ENCODE peak calls at places on chromosome 22, in four cellular contexts. Z is cardiac fibroblast, N is pancreas, O is fibroblast of lung. L is an unnamed sample.

GRCh38 chr22:22657712-22658111 is 13.3 kb downstream of the GGTLC2 start:
- DNase-seq in O (no peak), Z (no peak), N (no peak), L (no peak)

GRCh38 chr22:22687638-22688500 is 43.5 kb downstream of the GGTLC2 start:
- DNase-seq in O (peak; percentile 72), N (no peak), Z (peak; percentile 73), L (peak; percentile 84)

GRCh38 chr22:39238966-39239510 is 5.7 kb downstream of the PDGFB start:
- DNase-seq in Z (no peak), N (no peak), O (no peak), L (no peak)

GRCh38 chr22:49627217-49628181 is 200.2 kb downstream of the BRD1 start:
- DNase-seq in O (no peak), Z (no peak), N (no peak), L (no peak)

GRCh38 chr22:40484906-40485660 is 114.7 kb downstream of the SGSM3 start:
- DNase-seq in N (no peak), O (peak; percentile 65), Z (peak; percentile 52), L (peak; percentile 46)

GRCh38 chr22:50267591-50268390 is 2.4 kb downstream of the MAPK11 start:
- DNase-seq in Z (peak; percentile 55), O (peak; percentile 41), N (peak; percentile 68), L (peak; percentile 61)

GRCh38 chr22:43232445-43232844 is 45.5 kb upstream of the TTLL12 start:
- DNase-seq in Z (no peak), O (no peak), N (no peak), L (no peak)

GRCh38 chr22:45554040-45554406 is 51.3 kb downstream of the FBLN1 start:
- DNase-seq in O (no peak), N (no peak), Z (no peak), L (no peak)

GRCh38 chr22:30436196-30436595 is 10.6 kb downstream of the MTFP1 start:
- DNase-seq in N (no peak), O (no peak), Z (no peak), L (no peak)

GRCh38 chr22:30433773-30434172 is 8.2 kb downstream of the MTFP1 start:
- DNase-seq in N (no peak), O (no peak), Z (no peak), L (no peak)

GRCh38 chr22:30434775-30435315 is 9.3 kb downstream of the MTFP1 start:
- DNase-seq in Z (no peak), N (no peak), O (no peak), L (peak; percentile 17)

GRCh38 chr22:30433227-30433626 is 7.7 kb downstream of the MTFP1 start:
- DNase-seq in O (no peak), N (no peak), Z (no peak), L (no peak)

GRCh38 chr22:30435674-30436126 is 10.1 kb downstream of the MTFP1 start:
- DNase-seq in Z (no peak), N (no peak), O (no peak), L (no peak)
- TF ChIP-seq CTCF in Z (no peak), N (no peak), O (no peak), L (no peak)

GRCh38 chr22:37591823-37592404 is 12.0 kb upstream of the LGALS2 start:
- DNase-seq in O (no peak), Z (no peak), N (no peak), L (no peak)
- H3K4me3 ChIP-seq in O (no peak overlapping the region), Z (no peak overlapping the region), N (no peak overlapping the region), L (no peak overlapping the region)

DNA sequence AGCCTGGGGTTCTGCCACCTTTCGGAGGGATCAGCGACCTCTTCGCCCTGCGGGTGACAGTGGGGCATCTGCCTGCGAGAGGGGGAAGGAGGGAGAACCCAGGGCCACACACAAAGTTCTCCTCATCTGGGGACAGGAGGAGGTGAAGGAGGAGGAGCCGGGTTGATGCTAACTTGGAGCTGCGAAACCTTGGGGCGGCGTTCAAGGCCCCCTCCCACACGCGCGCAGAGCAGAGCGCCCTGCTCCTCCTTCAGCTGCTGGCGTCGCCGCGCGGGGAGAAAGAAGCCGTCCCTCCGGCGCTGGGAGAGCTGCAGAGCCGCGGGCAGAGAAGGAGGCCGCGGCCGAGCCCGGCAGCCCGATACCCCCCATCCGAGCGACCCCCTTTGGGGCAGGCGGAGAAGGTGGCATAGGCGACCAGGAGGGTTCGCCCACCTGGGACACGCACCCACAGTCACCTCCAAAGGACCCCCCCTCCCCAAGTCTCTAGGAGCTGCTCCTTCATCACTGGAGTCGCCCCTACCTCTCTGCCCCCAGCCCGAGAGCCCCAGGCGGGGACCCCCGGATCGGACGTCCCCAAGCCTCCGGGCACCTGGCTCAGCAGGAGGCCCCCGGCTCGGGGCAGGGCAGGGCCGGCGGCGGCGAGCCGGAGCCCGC is at the start of gene RASD2:
- DNase-seq in O (no peak), Z (no peak), N (peak; percentile 24), L (no peak)
- TF ChIP-seq CTCF in O (no peak), Z (no peak), N (no peak), L (no peak)

GRCh38 chr22:31945971-31946680 is 1.8 kb downstream of the YWHAH start:
- DNase-seq in Z (no peak), N (no peak), O (no peak), L (peak; percentile 42)

GRCh38 chr22:31943206-31943975 is 944 bp upstream of the YWHAH start:
- DNase-seq in Z (no peak), O (no peak), N (peak; percentile 25), L (no peak)

GRCh38 chr22:31943976-31944699 is at the start of gene YWHAH:
- DNase-seq in Z (peak; percentile 95), O (peak; percentile 92), N (peak; percentile 95), L (peak; percentile 95)

GRCh38 chr22:31945478-31945815 is 1.1 kb downstream of the YWHAH start:
- DNase-seq in O (no peak), N (no peak), Z (no peak), L (no peak)

GRCh38 chr22:31944700-31945477 is 554 bp downstream of the YWHAH start:
- DNase-seq in O (peak; percentile 12), N (peak; percentile 57), Z (no peak), L (no peak)
- H3K4me3 ChIP-seq in O (peak overlapping the region; percentile 95), N (peak overlapping the region; percentile 83), Z (peak overlapping the region; percentile 84), L (peak overlapping the region; percentile 82)

GRCh38 chr22:44371741-44372525 is 59.2 kb upstream of the SHISAL1 start:
- DNase-seq in N (no peak), O (no peak), Z (no peak), L (no peak)

GRCh38 chr22:44368611-44369010 is 55.9 kb upstream of the SHISAL1 start:
- DNase-seq in Z (no peak), O (no peak), N (no peak), L (no peak)

GRCh38 chr22:44369916-44370804 is 57.4 kb upstream of the SHISAL1 start:
- DNase-seq in N (no peak), O (no peak), Z (no peak), L (no peak)

GRCh38 chr22:44366372-44367310 is 53.9 kb upstream of the SHISAL1 start:
- DNase-seq in Z (no peak), O (peak; percentile 10), N (no peak), L (no peak)

DNA sequence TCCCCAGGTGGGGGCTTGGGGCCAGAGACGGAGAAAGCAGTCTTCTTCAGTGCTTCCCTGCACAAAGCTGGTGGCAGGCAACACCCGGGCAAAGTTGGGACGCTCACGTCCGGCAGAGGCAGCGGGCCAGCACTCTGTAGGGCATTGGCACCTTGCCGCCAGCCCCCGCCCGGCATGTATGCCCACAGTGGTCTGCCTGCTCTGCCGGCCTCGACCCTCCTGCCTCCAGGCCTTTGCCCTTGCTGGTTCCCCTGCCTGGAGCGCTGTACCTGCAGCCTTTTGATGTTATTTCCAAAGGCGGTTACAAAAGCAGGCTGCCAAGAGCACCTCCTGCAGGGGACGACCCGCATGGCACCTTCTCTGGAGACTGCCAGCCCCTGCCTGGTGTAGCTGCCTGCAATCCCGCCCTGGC is 56.5 kb upstream of the SHISAL1 start:
- DNase-seq in Z (no peak), N (no peak), O (no peak), L (no peak)
- TF ChIP-seq CTCF in Z (peak; percentile 20), N (no peak), O (peak; percentile 17), L (peak; percentile 14)

DNA sequence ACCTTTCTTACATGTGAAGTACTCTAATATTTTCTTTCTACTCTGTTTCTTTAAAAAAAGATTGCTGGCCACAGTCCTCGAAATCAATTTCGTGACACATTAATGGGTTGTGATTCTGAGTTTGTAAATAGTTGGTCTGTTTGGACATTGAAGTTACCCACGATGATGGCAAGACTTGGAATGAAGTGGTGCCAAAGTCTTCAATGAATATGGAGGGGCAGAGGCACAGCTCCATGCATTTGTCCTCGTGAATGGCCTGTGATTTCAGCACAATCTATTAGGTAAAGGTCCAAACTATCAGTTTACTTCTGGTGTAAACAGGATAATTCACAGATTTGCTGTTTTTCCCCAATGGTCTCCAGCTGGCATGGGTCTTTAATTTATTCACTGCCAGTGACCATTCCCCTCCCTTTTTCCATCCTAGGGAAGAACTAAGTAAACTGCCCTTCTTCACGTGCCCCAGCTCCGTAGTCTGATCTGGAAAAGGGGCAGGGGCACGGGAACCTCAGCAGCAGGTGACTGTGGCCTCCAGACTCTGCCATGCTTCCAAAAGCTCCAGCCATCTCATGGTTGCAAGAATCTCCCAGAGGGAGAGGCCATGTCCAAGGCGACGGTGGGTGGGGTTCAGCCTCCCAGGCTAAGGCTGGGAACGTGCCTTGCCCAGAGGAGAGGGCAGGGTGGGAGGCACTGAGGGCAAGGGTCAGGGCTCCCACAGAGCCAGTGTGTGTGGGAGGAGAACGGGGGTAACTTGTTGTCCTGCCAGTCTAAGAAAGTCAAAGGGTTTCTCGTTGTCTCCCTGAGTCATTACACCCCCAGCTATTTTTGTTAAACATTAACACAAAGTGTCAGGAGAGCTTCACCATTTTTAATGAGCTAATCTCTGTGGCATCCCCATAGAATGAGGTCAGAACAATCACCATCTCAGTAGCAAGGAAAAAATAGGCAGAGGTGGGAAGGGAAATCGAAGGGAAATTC is 16.9 kb upstream of the PEX26 start:
- DNase-seq in Z (peak; percentile 63), O (peak; percentile 50), N (no peak), L (peak; percentile 60)
- H3K4me3 ChIP-seq in Z (no peak overlapping the region), O (no peak overlapping the region), N (no peak overlapping the region), L (no peak overlapping the region)

GRCh38 chr22:24486501-24486921 is 8.6 kb upstream of the UPB1 start:
- DNase-seq in N (no peak), O (peak; percentile 53), Z (peak; percentile 83), L (peak; percentile 68)

GRCh38 chr22:24483966-24484545 is 11.1 kb upstream of the UPB1 start:
- DNase-seq in N (no peak), Z (no peak), O (no peak), L (peak; percentile 36)

GRCh38 chr22:24482998-24483397 is 12.1 kb upstream of the UPB1 start:
- DNase-seq in Z (no peak), N (no peak), O (no peak), L (no peak)

GRCh38 chr22:24485170-24485569 is 10.0 kb upstream of the UPB1 start:
- DNase-seq in O (no peak), Z (no peak), N (no peak), L (no peak)

GRCh38 chr22:24485608-24486007 is 9.5 kb upstream of the UPB1 start:
- DNase-seq in Z (no peak), O (no peak), N (no peak), L (peak; percentile 57)
- TF ChIP-seq CTCF in Z (no peak), O (peak; percentile 6), N (no peak), L (peak; percentile 44)

GRCh38 chr22:24214467-24215285 is 30.2 kb downstream of the GGT5 start:
- DNase-seq in O (no peak), N (no peak), Z (peak; percentile 34), L (no peak)

GRCh38 chr22:24216541-24217209 is 28.2 kb downstream of the GGT5 start:
- DNase-seq in O (no peak), Z (no peak), N (no peak), L (no peak)

GRCh38 chr22:24224468-24224867 is 20.4 kb downstream of the GGT5 start:
- DNase-seq in N (no peak), O (no peak), Z (no peak), L (no peak)

GRCh38 chr22:24217384-24217783 is 27.5 kb downstream of the GGT5 start:
- DNase-seq in Z (no peak), N (no peak), O (no peak), L (no peak)

GRCh38 chr22:24219750-24220149 is 25.1 kb downstream of the GGT5 start:
- DNase-seq in O (no peak), N (no peak), Z (no peak), L (no peak)
- H3K4me3 ChIP-seq in O (no peak overlapping the region), N (no peak overlapping the region), Z (no peak overlapping the region), L (no peak overlapping the region)

L was measured in choroid plexus epithelial cell.